ENCODE peak calls at places on chromosomes 5 and 9, in eight cellular contexts. F is activated T-helper 1 cell treated with anti-CD3 and anti-CD28 coated beads, Interleukin-2, amount 50 U/mL, for 16 hours; X is ELR; R is ACHN; C is memory B cell; D is AG04449; M is lung microvascular endothelial cell; Q is effector memory CD4-positive, alpha-beta T cell. H is an unnamed sample.

GRCh38 chr5:160287378-160288051 is 24.8 kb downstream of the CCNJL start:
- DNase-seq in F (no peak), X (peak; percentile 18), R (no peak), C (no peak), D (no peak), M (peak; percentile 48), Q (no peak), H (no peak)

GRCh38 chr5:116097301-116097700 is 12.5 kb downstream of the COMMD10 start:
- DNase-seq in F (no peak), X (peak; percentile 24), R (no peak), C (no peak), D (no peak), M (no peak), Q (no peak), H (no peak)

GRCh38 chr5:8831854-8832253 is 714.0 kb downstream of the SEMA5A start:
- DNase-seq in F (no peak), X (no peak), R (no peak), C (no peak), D (no peak), M (no peak), Q (no peak), H (no peak)

GRCh38 chr5:169426674-169427250 is 125.8 kb upstream of the SLIT3 start:
- DNase-seq in F (no peak), X (no peak), R (no peak), C (no peak), D (no peak), M (no peak), Q (no peak), H (no peak)

GRCh38 chr5:36870399-36871040 is 6.0 kb upstream of the NIPBL start:
- DNase-seq in F (no peak), X (peak; percentile 83), R (peak; percentile 73), C (no peak), D (no peak), M (peak; percentile 79), Q (no peak), H (no peak)

GRCh38 chr5:140351609-140352334 is 5.4 kb upstream of the HBEGF start:
- DNase-seq in F (no peak), X (peak; percentile 86), R (peak; percentile 72), C (peak; percentile 74), D (no peak), M (peak; percentile 72), Q (no peak), H (peak; percentile 36)

GRCh38 chr9:112819635-112820496 is 69.3 kb downstream of the SNX30 start:
- DNase-seq in F (no peak), X (peak; percentile 72), R (peak; percentile 74), C (no peak), D (peak; percentile 29), M (peak; percentile 75), Q (no peak), H (no peak)

GRCh38 chr9:87959916-87960581 is 14.3 kb downstream of the CDK20 start:
- DNase-seq in F (no peak), X (no peak), R (no peak), C (no peak), D (no peak), M (no peak), Q (no peak), H (no peak)

GRCh38 chr9:34929506-34930102 is 28.5 kb upstream of the PHF24 start:
- DNase-seq in F (no peak), X (peak; percentile 43), R (peak; percentile 8), C (no peak), D (no peak), M (peak; percentile 52), Q (no peak), H (peak; percentile 2)

GRCh38 chr9:75063556-75064305 is 24.2 kb downstream of the NMRK1 start:
- DNase-seq in F (no peak), X (peak; percentile 70), R (no peak), C (no peak), D (no peak), M (no peak), Q (no peak), H (no peak)

GRCh38 chr5:16707168-16707868 is 90.5 kb upstream of the RETREG1 start:
- DNase-seq in F (no peak), X (no peak), R (no peak), C (no peak), D (no peak), M (no peak), Q (no peak), H (no peak)

GRCh38 chr5:150144211-150144801 is 11.3 kb downstream of the PDGFRB start:
- DNase-seq in F (no peak), X (no peak), R (no peak), C (no peak), D (no peak), M (no peak), Q (no peak), H (no peak)

GRCh38 chr5:174221454-174221853 is 175.9 kb downstream of the NSG2 start:
- DNase-seq in F (no peak), X (no peak), R (no peak), C (no peak), D (no peak), M (no peak), Q (no peak), H (no peak)

GRCh38 chr5:141518616-141519015 is 29.7 kb downstream of the PCDHGC5 start:
- DNase-seq in F (no peak), X (peak; percentile 34), R (no peak), C (no peak), D (no peak), M (no peak), Q (no peak), H (no peak)

GRCh38 chr9:82021198-82021597 is 32.6 kb downstream of the SPATA31D1 start:
- DNase-seq in F (no peak), X (peak; percentile 33), R (peak; percentile 66), C (no peak), D (peak; percentile 90), M (peak; percentile 44), Q (no peak), H (no peak)

GRCh38 chr9:79542735-79543504 is 28.8 kb upstream of the TLE4 start:
- DNase-seq in F (no peak), X (no peak), R (no peak), C (no peak), D (no peak), M (no peak), Q (no peak), H (no peak)

GRCh38 chr5:136729901-136730355 is 364.6 kb upstream of the TRPC7 start:
- DNase-seq in F (no peak), X (peak; percentile 69), R (no peak), C (no peak), D (peak; percentile 89), M (no peak), Q (no peak), H (no peak)

GRCh38 chr5:76807296-76807695 is 11.5 kb upstream of the F2RL1 start:
- DNase-seq in F (no peak), X (peak; percentile 90), R (peak; percentile 80), C (no peak), D (no peak), M (peak; percentile 24), Q (no peak), H (no peak)

GRCh38 chr5:110896901-110897300 is 158.1 kb downstream of the SLC25A46 start:
- DNase-seq in F (no peak), X (peak; percentile 61), R (no peak), C (no peak), D (peak; percentile 34), M (no peak), Q (no peak), H (no peak)

GRCh38 chr5:58794875-58795274 is 212.0 kb downstream of the RAB3C start:
- DNase-seq in F (no peak), X (peak; percentile 3), R (no peak), C (no peak), D (no peak), M (no peak), Q (no peak), H (no peak)

GRCh38 chr5:151612689-151613427 is 21.7 kb upstream of the FAT2 start:
- DNase-seq in F (no peak), X (peak; percentile 28), R (peak; percentile 63), C (no peak), D (no peak), M (no peak), Q (peak; percentile 24), H (peak; percentile 10)

GRCh38 chr5:62083661-62084060 is 222.3 kb upstream of the KIF2A start:
- DNase-seq in F (no peak), X (no peak), R (no peak), C (no peak), D (no peak), M (no peak), Q (no peak), H (no peak)

GRCh38 chr9:136550439-136551085 is 4.7 kb upstream of the NOTCH1 start:
- DNase-seq in F (no peak), X (no peak), R (peak; percentile 17), C (no peak), D (no peak), M (no peak), Q (no peak), H (no peak)

GRCh38 chr5:98938459-98938858 is 9.7 kb upstream of the CHD1 start:
- DNase-seq in F (no peak), X (peak; percentile 45), R (no peak), C (no peak), D (no peak), M (peak; percentile 9), Q (no peak), H (no peak)

GRCh38 chr5:158807947-158808346 is 291.8 kb downstream of the EBF1 start:
- DNase-seq in F (no peak), X (no peak), R (no peak), C (no peak), D (no peak), M (peak; percentile 97), Q (no peak), H (no peak)

GRCh38 chr5:62312036-62312435 is 6.0 kb downstream of the KIF2A start:
- DNase-seq in F (no peak), X (no peak), R (no peak), C (no peak), D (no peak), M (no peak), Q (no peak), H (no peak)

H was measured in T-helper 9 cell.